ENCODE peak calls at places on chromosomes 11 and 22, in ten cellular contexts. One of them, this sample, is unnamed.
A peak's percentile ranks its signal among the peaks of the same experiment; 100 is the strongest.

GRCh38 chr11:121886956-121887355 is 229.1 kb downstream of the BLID start:
- DNase-seq in skeletal muscle cell: no peak
- DNase-seq in AG09309: no peak
- DNase-seq in left colon: no peak
- DNase-seq in amniotic stem cell: no peak
- DNase-seq in activated naive CD8-positive, alpha-beta T cell treated with anti-CD3 and anti-CD28 coated beads for 36 hours: no peak
- DNase-seq in ovary: no peak
- DNase-seq in NCI-H1105 treated with DMSO at 0.1 percent for 48 hours: no peak
- DNase-seq in mucosa of descending colon: no peak
- DNase-seq in brain microvascular endothelial cell: no peak
- DNase-seq in this sample: no peak

GRCh38 chr11:7555067-7555699 is 41.4 kb downstream of the PPFIBP2 start:
- DNase-seq in NCI-H1105 treated with DMSO at 0.1 percent for 48 hours: no peak
- DNase-seq in left colon: peak; percentile 61
- DNase-seq in ovary: no peak
- DNase-seq in AG09309: no peak
- DNase-seq in mucosa of descending colon: peak; percentile 74
- DNase-seq in activated naive CD8-positive, alpha-beta T cell treated with anti-CD3 and anti-CD28 coated beads for 36 hours: no peak
- DNase-seq in skeletal muscle cell: no peak
- DNase-seq in amniotic stem cell: no peak
- DNase-seq in brain microvascular endothelial cell: no peak
- DNase-seq in this sample: no peak

GRCh38 chr11:69006816-69007215 is 6.2 kb downstream of the MRGPRF start:
- DNase-seq in left colon: no peak
- DNase-seq in NCI-H1105 treated with DMSO at 0.1 percent for 48 hours: no peak
- DNase-seq in brain microvascular endothelial cell: no peak
- DNase-seq in AG09309: no peak
- DNase-seq in amniotic stem cell: no peak
- DNase-seq in activated naive CD8-positive, alpha-beta T cell treated with anti-CD3 and anti-CD28 coated beads for 36 hours: no peak
- DNase-seq in mucosa of descending colon: no peak
- DNase-seq in ovary: no peak
- DNase-seq in skeletal muscle cell: no peak
- DNase-seq in this sample: no peak

GRCh38 chr22:23888615-23889401 is 5.4 kb upstream of the MIF start:
- DNase-seq in skeletal muscle cell: no peak
- DNase-seq in AG09309: no peak
- DNase-seq in brain microvascular endothelial cell: peak; percentile 10
- DNase-seq in mucosa of descending colon: no peak
- DNase-seq in NCI-H1105 treated with DMSO at 0.1 percent for 48 hours: no peak
- DNase-seq in ovary: no peak
- DNase-seq in amniotic stem cell: no peak
- DNase-seq in activated naive CD8-positive, alpha-beta T cell treated with anti-CD3 and anti-CD28 coated beads for 36 hours: no peak
- DNase-seq in left colon: no peak
- DNase-seq in this sample: no peak

GRCh38 chr11:75263944-75264349 is 23.4 kb downstream of the TPBGL start:
- DNase-seq in amniotic stem cell: no peak
- DNase-seq in activated naive CD8-positive, alpha-beta T cell treated with anti-CD3 and anti-CD28 coated beads for 36 hours: no peak
- DNase-seq in mucosa of descending colon: no peak
- DNase-seq in ovary: peak; percentile 19
- DNase-seq in brain microvascular endothelial cell: no peak
- DNase-seq in skeletal muscle cell: no peak
- DNase-seq in left colon: peak; percentile 22
- DNase-seq in NCI-H1105 treated with DMSO at 0.1 percent for 48 hours: no peak
- DNase-seq in AG09309: no peak
- DNase-seq in this sample: no peak

GRCh38 chr11:44607987-44608386 is 42.5 kb downstream of the CD82 start:
- DNase-seq in skeletal muscle cell: no peak
- DNase-seq in amniotic stem cell: no peak
- DNase-seq in ovary: no peak
- DNase-seq in NCI-H1105 treated with DMSO at 0.1 percent for 48 hours: no peak
- DNase-seq in left colon: no peak
- DNase-seq in mucosa of descending colon: no peak
- DNase-seq in activated naive CD8-positive, alpha-beta T cell treated with anti-CD3 and anti-CD28 coated beads for 36 hours: no peak
- DNase-seq in brain microvascular endothelial cell: peak; percentile 29
- DNase-seq in AG09309: no peak
- DNase-seq in this sample: no peak

GRCh38 chr11:57574061-57574460 is 6.6 kb upstream of the UBE2L6 start:
- DNase-seq in ovary: no peak
- DNase-seq in NCI-H1105 treated with DMSO at 0.1 percent for 48 hours: no peak
- DNase-seq in activated naive CD8-positive, alpha-beta T cell treated with anti-CD3 and anti-CD28 coated beads for 36 hours: no peak
- DNase-seq in brain microvascular endothelial cell: no peak
- DNase-seq in skeletal muscle cell: no peak
- DNase-seq in AG09309: no peak
- DNase-seq in mucosa of descending colon: no peak
- DNase-seq in left colon: no peak
- DNase-seq in amniotic stem cell: no peak
- DNase-seq in this sample: no peak

GRCh38 chr22:38827510-38827909 is 16.3 kb downstream of the NPTXR start:
- DNase-seq in AG09309: no peak
- DNase-seq in amniotic stem cell: no peak
- DNase-seq in mucosa of descending colon: no peak
- DNase-seq in skeletal muscle cell: no peak
- DNase-seq in brain microvascular endothelial cell: no peak
- DNase-seq in activated naive CD8-positive, alpha-beta T cell treated with anti-CD3 and anti-CD28 coated beads for 36 hours: no peak
- DNase-seq in ovary: no peak
- DNase-seq in NCI-H1105 treated with DMSO at 0.1 percent for 48 hours: no peak
- DNase-seq in left colon: no peak
- DNase-seq in this sample: no peak

GRCh38 chr22:46802608-46803027 is 40.2 kb downstream of the TBC1D22A start:
- DNase-seq in NCI-H1105 treated with DMSO at 0.1 percent for 48 hours: no peak
- DNase-seq in brain microvascular endothelial cell: no peak
- DNase-seq in mucosa of descending colon: no peak
- DNase-seq in left colon: no peak
- DNase-seq in ovary: no peak
- DNase-seq in amniotic stem cell: no peak
- DNase-seq in activated naive CD8-positive, alpha-beta T cell treated with anti-CD3 and anti-CD28 coated beads for 36 hours: no peak
- DNase-seq in AG09309: no peak
- DNase-seq in skeletal muscle cell: no peak
- DNase-seq in this sample: no peak

GRCh38 chr11:69167916-69168691 is 12.4 kb downstream of the SMIM38 start:
- DNase-seq in amniotic stem cell: no peak
- DNase-seq in activated naive CD8-positive, alpha-beta T cell treated with anti-CD3 and anti-CD28 coated beads for 36 hours: no peak
- DNase-seq in ovary: no peak
- DNase-seq in brain microvascular endothelial cell: no peak
- DNase-seq in AG09309: peak; percentile 7
- DNase-seq in mucosa of descending colon: no peak
- DNase-seq in skeletal muscle cell: no peak
- DNase-seq in NCI-H1105 treated with DMSO at 0.1 percent for 48 hours: no peak
- DNase-seq in left colon: no peak
- DNase-seq in this sample: no peak

GRCh38 chr11:64088159-64089026 is 52.7 kb downstream of the FLRT1 start:
- DNase-seq in activated naive CD8-positive, alpha-beta T cell treated with anti-CD3 and anti-CD28 coated beads for 36 hours: no peak
- DNase-seq in skeletal muscle cell: no peak
- DNase-seq in left colon: no peak
- DNase-seq in brain microvascular endothelial cell: no peak
- DNase-seq in ovary: no peak
- DNase-seq in mucosa of descending colon: no peak
- DNase-seq in amniotic stem cell: no peak
- DNase-seq in AG09309: no peak
- DNase-seq in NCI-H1105 treated with DMSO at 0.1 percent for 48 hours: peak; percentile 7
- DNase-seq in this sample: no peak

GRCh38 chr11:304915-305833 is 2.4 kb upstream of the IFITM2 start:
- DNase-seq in mucosa of descending colon: peak; percentile 51
- DNase-seq in amniotic stem cell: peak; percentile 36
- DNase-seq in activated naive CD8-positive, alpha-beta T cell treated with anti-CD3 and anti-CD28 coated beads for 36 hours: no peak
- DNase-seq in skeletal muscle cell: peak; percentile 41
- DNase-seq in brain microvascular endothelial cell: peak; percentile 59
- DNase-seq in AG09309: peak; percentile 55
- DNase-seq in left colon: no peak
- DNase-seq in NCI-H1105 treated with DMSO at 0.1 percent for 48 hours: peak; percentile 38
- DNase-seq in ovary: peak; percentile 90
- DNase-seq in this sample: peak; percentile 76

GRCh38 chr11:124751741-124752470 is at the start of gene VSIG2:
- DNase-seq in ovary: no peak
- DNase-seq in AG09309: no peak
- DNase-seq in activated naive CD8-positive, alpha-beta T cell treated with anti-CD3 and anti-CD28 coated beads for 36 hours: no peak
- DNase-seq in NCI-H1105 treated with DMSO at 0.1 percent for 48 hours: no peak
- DNase-seq in brain microvascular endothelial cell: no peak
- DNase-seq in left colon: no peak
- DNase-seq in skeletal muscle cell: no peak
- DNase-seq in amniotic stem cell: no peak
- DNase-seq in mucosa of descending colon: peak; percentile 75
- DNase-seq in this sample: no peak

GRCh38 chr22:26953380-26953807 is 296.0 kb downstream of the MIAT start:
- DNase-seq in skeletal muscle cell: no peak
- DNase-seq in NCI-H1105 treated with DMSO at 0.1 percent for 48 hours: no peak
- DNase-seq in left colon: no peak
- DNase-seq in amniotic stem cell: no peak
- DNase-seq in brain microvascular endothelial cell: no peak
- DNase-seq in ovary: no peak
- DNase-seq in mucosa of descending colon: no peak
- DNase-seq in activated naive CD8-positive, alpha-beta T cell treated with anti-CD3 and anti-CD28 coated beads for 36 hours: no peak
- DNase-seq in AG09309: no peak
- DNase-seq in this sample: no peak

GRCh38 chr11:44755553-44756505 is 29.1 kb downstream of the TSPAN18 start:
- DNase-seq in activated naive CD8-positive, alpha-beta T cell treated with anti-CD3 and anti-CD28 coated beads for 36 hours: no peak
- DNase-seq in amniotic stem cell: no peak
- DNase-seq in mucosa of descending colon: no peak
- DNase-seq in left colon: peak; percentile 49
- DNase-seq in AG09309: no peak
- DNase-seq in ovary: no peak
- DNase-seq in brain microvascular endothelial cell: no peak
- DNase-seq in NCI-H1105 treated with DMSO at 0.1 percent for 48 hours: no peak
- DNase-seq in skeletal muscle cell: no peak
- DNase-seq in this sample: no peak

GRCh38 chr22:17366830-17367229 is 2.4 kb upstream of the CECR2 start:
- DNase-seq in ovary: peak; percentile 52
- DNase-seq in mucosa of descending colon: no peak
- DNase-seq in brain microvascular endothelial cell: no peak
- DNase-seq in NCI-H1105 treated with DMSO at 0.1 percent for 48 hours: no peak
- DNase-seq in left colon: no peak
- DNase-seq in activated naive CD8-positive, alpha-beta T cell treated with anti-CD3 and anti-CD28 coated beads for 36 hours: peak; percentile 43
- DNase-seq in amniotic stem cell: no peak
- DNase-seq in AG09309: no peak
- DNase-seq in skeletal muscle cell: no peak
- DNase-seq in this sample: no peak

GRCh38 chr11:76408171-76408965 is 27.2 kb downstream of the GVQW3 start:
- DNase-seq in activated naive CD8-positive, alpha-beta T cell treated with anti-CD3 and anti-CD28 coated beads for 36 hours: no peak
- DNase-seq in ovary: no peak
- DNase-seq in brain microvascular endothelial cell: no peak
- DNase-seq in amniotic stem cell: no peak
- DNase-seq in skeletal muscle cell: no peak
- DNase-seq in NCI-H1105 treated with DMSO at 0.1 percent for 48 hours: peak; percentile 22
- DNase-seq in left colon: no peak
- DNase-seq in mucosa of descending colon: no peak
- DNase-seq in AG09309: no peak
- DNase-seq in this sample: no peak

GRCh38 chr11:131392528-131393255 is 22.3 kb downstream of the NTM start:
- DNase-seq in amniotic stem cell: no peak
- DNase-seq in skeletal muscle cell: no peak
- DNase-seq in AG09309: no peak
- DNase-seq in NCI-H1105 treated with DMSO at 0.1 percent for 48 hours: no peak
- DNase-seq in activated naive CD8-positive, alpha-beta T cell treated with anti-CD3 and anti-CD28 coated beads for 36 hours: no peak
- DNase-seq in brain microvascular endothelial cell: no peak
- DNase-seq in left colon: no peak
- DNase-seq in mucosa of descending colon: no peak
- DNase-seq in ovary: no peak
- DNase-seq in this sample: no peak

GRCh38 chr22:44224166-44224565 is 43.4 kb downstream of the PARVG start:
- DNase-seq in left colon: no peak
- DNase-seq in brain microvascular endothelial cell: no peak
- DNase-seq in mucosa of descending colon: no peak
- DNase-seq in skeletal muscle cell: no peak
- DNase-seq in AG09309: no peak
- DNase-seq in ovary: no peak
- DNase-seq in amniotic stem cell: no peak
- DNase-seq in activated naive CD8-positive, alpha-beta T cell treated with anti-CD3 and anti-CD28 coated beads for 36 hours: no peak
- DNase-seq in NCI-H1105 treated with DMSO at 0.1 percent for 48 hours: no peak
- DNase-seq in this sample: no peak

GRCh38 chr11:96329419-96329818 is 13.6 kb downstream of the MAML2 start:
- DNase-seq in ovary: no peak
- DNase-seq in NCI-H1105 treated with DMSO at 0.1 percent for 48 hours: no peak
- DNase-seq in skeletal muscle cell: no peak
- DNase-seq in mucosa of descending colon: no peak
- DNase-seq in left colon: no peak
- DNase-seq in AG09309: no peak
- DNase-seq in activated naive CD8-positive, alpha-beta T cell treated with anti-CD3 and anti-CD28 coated beads for 36 hours: no peak
- DNase-seq in brain microvascular endothelial cell: no peak
- DNase-seq in amniotic stem cell: no peak
- DNase-seq in this sample: no peak

GRCh38 chr22:26516503-26516902 is 4.2 kb upstream of the TFIP11 start:
- DNase-seq in activated naive CD8-positive, alpha-beta T cell treated with anti-CD3 and anti-CD28 coated beads for 36 hours: no peak
- DNase-seq in brain microvascular endothelial cell: no peak
- DNase-seq in left colon: no peak
- DNase-seq in mucosa of descending colon: no peak
- DNase-seq in ovary: no peak
- DNase-seq in NCI-H1105 treated with DMSO at 0.1 percent for 48 hours: no peak
- DNase-seq in AG09309: no peak
- DNase-seq in skeletal muscle cell: no peak
- DNase-seq in amniotic stem cell: no peak
- DNase-seq in this sample: no peak

GRCh38 chr11:2790581-2790925 is 90.8 kb upstream of the KCNQ1OT1 start:
- DNase-seq in amniotic stem cell: no peak
- DNase-seq in ovary: peak; percentile 15
- DNase-seq in NCI-H1105 treated with DMSO at 0.1 percent for 48 hours: no peak
- DNase-seq in brain microvascular endothelial cell: no peak
- DNase-seq in activated naive CD8-positive, alpha-beta T cell treated with anti-CD3 and anti-CD28 coated beads for 36 hours: no peak
- DNase-seq in mucosa of descending colon: peak; percentile 37
- DNase-seq in left colon: peak; percentile 19
- DNase-seq in skeletal muscle cell: no peak
- DNase-seq in AG09309: no peak
- DNase-seq in this sample: no peak

GRCh38 chr11:12066799-12067508 is 43.4 kb upstream of the MICAL2 start:
- DNase-seq in amniotic stem cell: no peak
- DNase-seq in AG09309: peak; percentile 95
- DNase-seq in brain microvascular endothelial cell: no peak
- DNase-seq in left colon: peak; percentile 71
- DNase-seq in mucosa of descending colon: no peak
- DNase-seq in skeletal muscle cell: peak; percentile 62
- DNase-seq in NCI-H1105 treated with DMSO at 0.1 percent for 48 hours: no peak
- DNase-seq in ovary: no peak
- DNase-seq in activated naive CD8-positive, alpha-beta T cell treated with anti-CD3 and anti-CD28 coated beads for 36 hours: no peak
- DNase-seq in this sample: no peak

GRCh38 chr11:74673956-74674355 is 57.3 kb downstream of the CHRDL2 start:
- DNase-seq in AG09309: no peak
- DNase-seq in brain microvascular endothelial cell: no peak
- DNase-seq in NCI-H1105 treated with DMSO at 0.1 percent for 48 hours: no peak
- DNase-seq in skeletal muscle cell: no peak
- DNase-seq in mucosa of descending colon: no peak
- DNase-seq in activated naive CD8-positive, alpha-beta T cell treated with anti-CD3 and anti-CD28 coated beads for 36 hours: no peak
- DNase-seq in ovary: no peak
- DNase-seq in left colon: no peak
- DNase-seq in amniotic stem cell: no peak
- DNase-seq in this sample: no peak

GRCh38 chr22:34966980-34967379 is 99.0 kb upstream of the ISX start:
- DNase-seq in left colon: no peak
- DNase-seq in brain microvascular endothelial cell: no peak
- DNase-seq in AG09309: no peak
- DNase-seq in mucosa of descending colon: no peak
- DNase-seq in amniotic stem cell: peak; percentile 31
- DNase-seq in skeletal muscle cell: no peak
- DNase-seq in activated naive CD8-positive, alpha-beta T cell treated with anti-CD3 and anti-CD28 coated beads for 36 hours: no peak
- DNase-seq in NCI-H1105 treated with DMSO at 0.1 percent for 48 hours: no peak
- DNase-seq in ovary: no peak
- DNase-seq in this sample: no peak

GRCh38 chr11:28383471-28383870 is 275.3 kb downstream of the METTL15 start:
- DNase-seq in ovary: no peak
- DNase-seq in AG09309: peak; percentile 47
- DNase-seq in activated naive CD8-positive, alpha-beta T cell treated with anti-CD3 and anti-CD28 coated beads for 36 hours: no peak
- DNase-seq in brain microvascular endothelial cell: peak; percentile 2
- DNase-seq in NCI-H1105 treated with DMSO at 0.1 percent for 48 hours: no peak
- DNase-seq in mucosa of descending colon: no peak
- DNase-seq in left colon: no peak
- DNase-seq in skeletal muscle cell: no peak
- DNase-seq in amniotic stem cell: no peak
- DNase-seq in this sample: peak; percentile 31

GRCh38 chr11:62844154-62844553 is 4.8 kb upstream of the WDR74 start:
- DNase-seq in mucosa of descending colon: no peak
- DNase-seq in activated naive CD8-positive, alpha-beta T cell treated with anti-CD3 and anti-CD28 coated beads for 36 hours: no peak
- DNase-seq in skeletal muscle cell: no peak
- DNase-seq in brain microvascular endothelial cell: no peak
- DNase-seq in ovary: no peak
- DNase-seq in NCI-H1105 treated with DMSO at 0.1 percent for 48 hours: no peak
- DNase-seq in AG09309: no peak
- DNase-seq in left colon: no peak
- DNase-seq in amniotic stem cell: no peak
- DNase-seq in this sample: no peak

GRCh38 chr22:47138898-47139789 is 376.7 kb downstream of the TBC1D22A start:
- DNase-seq in NCI-H1105 treated with DMSO at 0.1 percent for 48 hours: no peak
- DNase-seq in ovary: no peak
- DNase-seq in AG09309: no peak
- DNase-seq in amniotic stem cell: no peak
- DNase-seq in mucosa of descending colon: no peak
- DNase-seq in skeletal muscle cell: no peak
- DNase-seq in brain microvascular endothelial cell: no peak
- DNase-seq in left colon: no peak
- DNase-seq in activated naive CD8-positive, alpha-beta T cell treated with anti-CD3 and anti-CD28 coated beads for 36 hours: no peak
- DNase-seq in this sample: no peak